ENCODE peak calls at places on chromosomes 3 and 15, in ten cellular contexts. N, R, L, W, A, I, D, B, S and J are unnamed samples.

GRCh38 chr3:106542101-106542769 is 673.4 kb upstream of the CBLB start:
- DNase-seq in S (no peak), I (no peak), N (peak; percentile 26), L (peak; percentile 80), R (no peak), A (no peak), W (peak; percentile 55), D (no peak), B (no peak), J (peak; percentile 54)

GRCh38 chr3:31041161-31041978 is 146.9 kb upstream of the GADL1 start:
- DNase-seq in B (no peak), L (peak; percentile 97), D (peak; percentile 99), W (peak; percentile 78), N (peak; percentile 76), S (peak; percentile 78), R (no peak), A (peak; percentile 80), I (peak; percentile 96), J (no peak)

GRCh38 chr3:149494022-149494758 is 19.7 kb downstream of the TM4SF4 start:
- DNase-seq in B (peak; percentile 37), W (peak; percentile 76), N (peak; percentile 90), R (peak; percentile 21), L (peak; percentile 55), I (no peak), A (peak; percentile 76), S (peak; percentile 82), D (peak; percentile 81), J (peak; percentile 85)

GRCh38 chr3:101870138-101870537 is 20.8 kb downstream of the NFKBIZ start:
- DNase-seq in L (peak; percentile 33), W (no peak), B (no peak), A (no peak), D (peak; percentile 75), S (no peak), R (no peak), N (no peak), I (peak; percentile 53), J (no peak)

GRCh38 chr3:187630421-187630820 is 39.8 kb downstream of the SST start:
- DNase-seq in L (no peak), N (no peak), R (no peak), B (no peak), I (no peak), S (no peak), W (no peak), A (no peak), D (peak; percentile 43), J (no peak)

GRCh38 chr3:10742031-10742671 is 73.9 kb upstream of the SLC6A11 start:
- DNase-seq in R (no peak), D (no peak), L (no peak), W (no peak), S (no peak), A (no peak), I (no peak), N (no peak), B (no peak), J (no peak)

GRCh38 chr3:143786229-143787199 is 61.8 kb downstream of the SLC9A9 start:
- DNase-seq in L (peak; percentile 51), R (no peak), S (no peak), A (no peak), W (peak; percentile 17), I (no peak), D (no peak), B (no peak), N (no peak), J (no peak)

GRCh38 chr3:81531256-81531655 is 230.2 kb downstream of the GBE1 start:
- DNase-seq in I (no peak), B (no peak), A (no peak), L (no peak), N (no peak), R (no peak), W (no peak), D (no peak), S (no peak), J (no peak)

DNA sequence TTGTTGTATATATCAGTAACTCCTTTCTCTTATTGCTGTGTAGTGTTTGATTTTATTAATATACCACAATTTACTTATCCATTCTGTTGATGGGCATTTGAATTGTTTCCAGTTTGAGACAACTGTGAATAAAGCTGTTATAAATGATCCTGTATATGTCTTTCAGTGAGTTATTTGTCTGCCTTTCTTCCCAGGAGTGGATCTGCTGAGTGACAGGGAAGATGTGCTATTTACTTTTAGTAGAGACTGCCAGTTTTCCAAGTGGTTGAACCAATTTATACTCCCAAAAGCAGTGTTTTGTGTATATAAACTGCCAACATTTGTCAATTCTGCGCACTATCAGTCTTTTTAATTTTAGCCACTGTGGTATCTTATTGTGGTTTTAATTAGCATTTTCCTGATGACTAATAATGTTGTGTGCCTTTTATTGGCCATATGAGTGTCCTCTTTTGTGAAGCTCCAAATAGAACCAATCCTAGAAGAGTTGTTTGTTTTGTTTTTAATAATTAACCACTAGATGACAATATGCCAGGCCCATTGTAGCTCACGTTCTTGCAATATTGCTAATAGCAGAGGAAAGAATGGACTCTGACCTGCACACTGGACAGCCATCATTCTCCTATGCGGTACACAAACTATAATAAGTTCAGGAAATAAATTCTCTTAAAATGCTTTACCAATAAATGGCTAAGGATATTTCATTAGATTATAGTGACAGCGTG is 25.3 kb downstream of the TRANK1 start:
- DNase-seq in B (no peak), W (no peak), R (no peak), I (no peak), A (no peak), S (peak; percentile 61), L (no peak), N (no peak), D (no peak), J (no peak)
- H3K4me2 ChIP-seq in B (peak overlapping the region; percentile 79), W (no peak overlapping the region), R (no peak overlapping the region), I (no peak overlapping the region), A (no peak overlapping the region), S (no peak overlapping the region), L (no peak overlapping the region), N (no peak overlapping the region), D (no peak overlapping the region), J (no peak overlapping the region)

GRCh38 chr3:4292301-4292700 is 10.9 kb upstream of the SETMAR start:
- DNase-seq in S (no peak), R (no peak), B (no peak), L (no peak), D (no peak), N (no peak), W (no peak), I (no peak), A (no peak), J (no peak)

GRCh38 chr3:4303187-4304123 is at the start of gene SETMAR:
- DNase-seq in S (peak; percentile 94), D (peak; percentile 85), A (peak; percentile 90), L (peak; percentile 77), R (peak; percentile 83), W (peak; percentile 78), B (peak; percentile 91), I (peak; percentile 58), N (peak; percentile 95), J (peak; percentile 93)

GRCh38 chr3:4302747-4303146 is 422 bp upstream of the SETMAR start:
- DNase-seq in W (no peak), B (no peak), A (no peak), D (no peak), R (no peak), L (no peak), S (no peak), I (no peak), N (no peak), J (no peak)

DNA sequence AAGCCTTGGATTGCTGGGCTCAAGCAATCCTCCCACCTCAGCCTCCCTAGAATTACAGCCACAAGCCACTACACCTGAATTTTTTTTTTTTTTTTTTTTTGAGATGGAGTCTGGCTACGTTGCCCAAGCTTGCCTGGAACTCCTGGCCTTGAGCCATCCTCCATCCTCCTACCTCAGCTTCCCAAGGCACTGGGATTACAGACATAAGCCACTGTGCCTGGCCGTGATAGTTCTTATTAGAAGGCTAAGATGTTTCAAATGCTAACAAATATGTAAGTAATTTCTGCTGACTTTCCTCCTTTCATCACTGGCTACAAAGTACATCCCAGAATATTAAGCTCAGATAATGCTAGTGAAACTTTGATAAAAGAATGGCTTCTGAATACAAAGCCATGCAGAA is 5.7 kb upstream of the SETMAR start:
- DNase-seq in N (no peak), I (no peak), D (no peak), A (no peak), R (no peak), S (peak; percentile 22), B (no peak), L (no peak), W (no peak), J (no peak)
- H3K4me2 ChIP-seq in N (no peak overlapping the region), I (no peak overlapping the region), D (no peak overlapping the region), A (no peak overlapping the region), R (no peak overlapping the region), S (no peak overlapping the region), B (no peak overlapping the region), L (no peak overlapping the region), W (no peak overlapping the region), J (no peak overlapping the region)

DNA sequence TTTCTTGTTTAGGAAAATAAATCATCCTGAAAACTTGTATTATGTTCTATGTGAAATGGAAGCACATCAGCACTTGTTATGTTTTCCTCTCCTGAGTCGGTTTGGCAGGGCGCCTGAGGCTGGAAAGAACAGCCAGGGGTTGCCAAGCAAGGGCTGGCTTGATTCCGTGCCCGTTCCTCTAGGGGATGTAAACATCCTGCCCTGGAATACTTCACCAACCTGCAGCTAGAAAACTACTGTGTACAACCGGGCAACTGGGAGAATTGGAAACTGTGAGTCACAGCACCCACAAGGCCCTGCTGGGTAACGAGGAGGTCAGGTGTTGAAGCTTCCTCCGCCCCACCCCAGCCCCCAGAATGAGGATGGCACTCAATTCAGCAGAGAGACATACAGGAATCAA is 67.1 kb downstream of the EIF4E3 start:
- DNase-seq in W (peak; percentile 26), A (no peak), I (no peak), L (peak; percentile 71), D (peak; percentile 97), S (peak; percentile 51), B (no peak), N (no peak), R (no peak), J (no peak)
- H3K4me2 ChIP-seq in W (no peak overlapping the region), A (no peak overlapping the region), I (no peak overlapping the region), L (no peak overlapping the region), D (peak overlapping the region; percentile 70), S (no peak overlapping the region), B (no peak overlapping the region), N (no peak overlapping the region), R (no peak overlapping the region), J (no peak overlapping the region)

GRCh38 chr15:77554306-77555080 is 78.2 kb downstream of the LINGO1 start:
- DNase-seq in B (no peak), I (no peak), A (no peak), W (no peak), S (no peak), L (no peak), R (no peak), N (no peak), D (no peak), J (peak; percentile 30)

GRCh38 chr15:77552066-77552465 is 80.6 kb downstream of the LINGO1 start:
- DNase-seq in A (no peak), W (no peak), I (no peak), B (no peak), R (no peak), D (no peak), L (no peak), S (no peak), N (no peak), J (no peak)

GRCh38 chr15:77553257-77553656 is 79.5 kb downstream of the LINGO1 start:
- DNase-seq in N (no peak), W (no peak), S (no peak), R (no peak), L (no peak), I (no peak), D (no peak), A (no peak), B (no peak), J (no peak)

GRCh38 chr15:77557178-77557960 is 75.3 kb downstream of the LINGO1 start:
- DNase-seq in W (no peak), B (no peak), L (no peak), S (no peak), D (no peak), N (no peak), I (no peak), R (no peak), A (no peak), J (no peak)

DNA sequence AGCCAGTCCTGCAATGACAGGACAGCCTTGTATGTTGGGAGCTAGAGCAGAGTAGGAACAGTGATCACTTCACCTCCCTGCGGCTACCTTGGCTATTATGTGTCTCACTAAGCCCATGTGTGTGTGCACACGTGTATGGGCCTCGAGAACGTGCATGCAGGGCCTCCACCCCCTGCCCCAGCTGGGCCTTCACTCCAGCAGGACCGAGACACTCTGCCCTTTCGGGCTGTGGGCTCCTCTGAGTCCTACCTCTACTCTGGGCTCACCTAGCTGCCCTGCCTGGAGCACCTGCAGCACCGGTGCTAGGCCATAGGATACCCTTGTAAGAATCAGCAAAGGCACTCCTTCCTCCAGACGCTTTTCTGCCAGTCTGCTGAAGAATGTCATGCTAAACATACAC is 77.5 kb downstream of the LINGO1 start:
- DNase-seq in R (no peak), A (no peak), W (no peak), B (no peak), N (no peak), S (no peak), D (no peak), L (no peak), I (no peak), J (no peak)
- H3K4me2 ChIP-seq in R (no peak overlapping the region), A (no peak overlapping the region), W (no peak overlapping the region), B (no peak overlapping the region), N (no peak overlapping the region), S (no peak overlapping the region), D (no peak overlapping the region), L (no peak overlapping the region), I (no peak overlapping the region), J (peak overlapping the region; percentile 4)